ENCODE peak calls at places on chromosomes 4 and X, in four cellular contexts. One of them, this sample, is unnamed.

GRCh38 chrX:44310227-44310626 is 33.2 kb downstream of the EFHC2 start:
- DNase-seq in HepG2: no peak
- DNase-seq in IMR-90: no peak
- DNase-seq in K562: no peak
- DNase-seq in this sample: no peak

GRCh38 chrX:19904778-19905367 is 17.5 kb upstream of the SH3KBP1 start:
- DNase-seq in HepG2: peak
- DNase-seq in IMR-90: peak
- DNase-seq in K562: peak
- DNase-seq in this sample: peak

GRCh38 chr4:26034849-26035248 is 120.8 kb downstream of the SMIM20 start:
- DNase-seq in HepG2: no peak
- DNase-seq in IMR-90: no peak
- DNase-seq in K562: no peak
- DNase-seq in this sample: no peak

GRCh38 chrX:5979338-5979737 is 249.3 kb downstream of the NLGN4X start:
- DNase-seq in HepG2: no peak
- DNase-seq in IMR-90: no peak
- DNase-seq in K562: no peak
- DNase-seq in this sample: no peak

GRCh38 chr4:29861307-29861706 is 858.9 kb upstream of the PCDH7 start:
- DNase-seq in HepG2: no peak
- DNase-seq in IMR-90: no peak
- DNase-seq in K562: no peak
- DNase-seq in this sample: peak

GRCh38 chrX:137549073-137549472 is 16.9 kb upstream of the ZIC3 start:
- DNase-seq in HepG2: no peak
- DNase-seq in IMR-90: no peak
- DNase-seq in K562: no peak
- DNase-seq in this sample: no peak

GRCh38 chr4:100977746-100978397 is 369.5 kb downstream of the PPP3CA start:
- DNase-seq in HepG2: no peak
- DNase-seq in IMR-90: no peak
- DNase-seq in K562: no peak
- DNase-seq in this sample: no peak

GRCh38 chr4:65535128-65535527 is 135.2 kb downstream of the EPHA5 start:
- DNase-seq in HepG2: no peak
- DNase-seq in IMR-90: no peak
- DNase-seq in K562: no peak
- DNase-seq in this sample: no peak

GRCh38 chr4:6943012-6943869 is 33.6 kb downstream of the TBC1D14 start:
- DNase-seq in HepG2: no peak
- DNase-seq in IMR-90: no peak
- DNase-seq in K562: peak
- DNase-seq in this sample: no peak

GRCh38 chr4:87559090-87559837 is 30.1 kb upstream of the SPARCL1 start:
- DNase-seq in HepG2: no peak
- DNase-seq in IMR-90: no peak
- DNase-seq in K562: peak
- DNase-seq in this sample: no peak

GRCh38 chr4:1978741-1979476 is 29.9 kb downstream of the NELFA start:
- DNase-seq in HepG2: no peak
- DNase-seq in IMR-90: no peak
- DNase-seq in K562: no peak
- DNase-seq in this sample: no peak

GRCh38 chrX:1403228-1403627 is 11.3 kb upstream of the SLC25A6 start:
- DNase-seq in HepG2: no peak
- DNase-seq in IMR-90: no peak
- DNase-seq in K562: no peak
- DNase-seq in this sample: no peak

GRCh38 chrX:129983575-129984131 is 1.2 kb downstream of the BCORL1 start:
- DNase-seq in HepG2: no peak
- DNase-seq in IMR-90: no peak
- DNase-seq in K562: peak
- DNase-seq in this sample: peak

GRCh38 chr4:78409612-78410202 is 141.9 kb upstream of the ANXA3 start:
- DNase-seq in HepG2: no peak
- DNase-seq in IMR-90: no peak
- DNase-seq in K562: no peak
- DNase-seq in this sample: no peak

GRCh38 chr4:150244600-150244999 is 166.4 kb downstream of the DCLK2 start:
- DNase-seq in HepG2: no peak
- DNase-seq in IMR-90: peak
- DNase-seq in K562: no peak
- DNase-seq in this sample: peak

GRCh38 chr4:134628074-134628473 is 426.5 kb upstream of the PABPC4L start:
- DNase-seq in HepG2: no peak
- DNase-seq in IMR-90: no peak
- DNase-seq in K562: no peak
- DNase-seq in this sample: no peak

GRCh38 chrX:11381464-11381863 is 88.3 kb downstream of the AMELX start:
- DNase-seq in HepG2: peak
- DNase-seq in IMR-90: peak
- DNase-seq in K562: peak
- DNase-seq in this sample: peak

GRCh38 chr4:76212301-76212700 is 1.3 kb downstream of the SCARB2 start:
- DNase-seq in HepG2: no peak
- DNase-seq in IMR-90: no peak
- DNase-seq in K562: no peak
- DNase-seq in this sample: no peak

GRCh38 chr4:174873931-174874330 is 44.2 kb upstream of the ADAM29 start:
- DNase-seq in HepG2: no peak
- DNase-seq in IMR-90: no peak
- DNase-seq in K562: peak
- DNase-seq in this sample: peak

GRCh38 chr4:1330761-1331590 is 16.0 kb upstream of the UVSSA start:
- DNase-seq in HepG2: no peak
- DNase-seq in IMR-90: no peak
- DNase-seq in K562: no peak
- DNase-seq in this sample: no peak

GRCh38 chr4:164807611-164808010 is 53.7 kb downstream of the SMIM31 start:
- DNase-seq in HepG2: peak
- DNase-seq in IMR-90: no peak
- DNase-seq in K562: no peak
- DNase-seq in this sample: peak

GRCh38 chr4:53620956-53621355 is 29.7 kb upstream of the LNX1 start:
- DNase-seq in HepG2: no peak
- DNase-seq in IMR-90: no peak
- DNase-seq in K562: no peak
- DNase-seq in this sample: no peak

GRCh38 chr4:143404555-143404954 is 67.9 kb downstream of the GAB1 start:
- DNase-seq in HepG2: no peak
- DNase-seq in IMR-90: no peak
- DNase-seq in K562: no peak
- DNase-seq in this sample: no peak

GRCh38 chrX:4935846-4936245 is 1222.4 kb upstream of the PRKX start:
- DNase-seq in HepG2: no peak
- DNase-seq in IMR-90: no peak
- DNase-seq in K562: no peak
- DNase-seq in this sample: no peak

GRCh38 chr4:74501579-74501978 is 56.6 kb downstream of the AREG start:
- DNase-seq in HepG2: no peak
- DNase-seq in IMR-90: peak
- DNase-seq in K562: no peak
- DNase-seq in this sample: no peak

GRCh38 chrX:78105944-78106650 is 2.0 kb downstream of the PGK1 start:
- DNase-seq in HepG2: no peak
- DNase-seq in IMR-90: no peak
- DNase-seq in K562: no peak
- DNase-seq in this sample: no peak

GRCh38 chr4:74123065-74123728 is 24.2 kb upstream of the CXCL2 start:
- DNase-seq in HepG2: peak
- DNase-seq in IMR-90: peak
- DNase-seq in K562: no peak
- DNase-seq in this sample: no peak

GRCh38 chr4:106707776-106708603 is 328.1 kb downstream of the DKK2 start:
- DNase-seq in HepG2: no peak
- DNase-seq in IMR-90: no peak
- DNase-seq in K562: no peak
- DNase-seq in this sample: no peak

DNA sequence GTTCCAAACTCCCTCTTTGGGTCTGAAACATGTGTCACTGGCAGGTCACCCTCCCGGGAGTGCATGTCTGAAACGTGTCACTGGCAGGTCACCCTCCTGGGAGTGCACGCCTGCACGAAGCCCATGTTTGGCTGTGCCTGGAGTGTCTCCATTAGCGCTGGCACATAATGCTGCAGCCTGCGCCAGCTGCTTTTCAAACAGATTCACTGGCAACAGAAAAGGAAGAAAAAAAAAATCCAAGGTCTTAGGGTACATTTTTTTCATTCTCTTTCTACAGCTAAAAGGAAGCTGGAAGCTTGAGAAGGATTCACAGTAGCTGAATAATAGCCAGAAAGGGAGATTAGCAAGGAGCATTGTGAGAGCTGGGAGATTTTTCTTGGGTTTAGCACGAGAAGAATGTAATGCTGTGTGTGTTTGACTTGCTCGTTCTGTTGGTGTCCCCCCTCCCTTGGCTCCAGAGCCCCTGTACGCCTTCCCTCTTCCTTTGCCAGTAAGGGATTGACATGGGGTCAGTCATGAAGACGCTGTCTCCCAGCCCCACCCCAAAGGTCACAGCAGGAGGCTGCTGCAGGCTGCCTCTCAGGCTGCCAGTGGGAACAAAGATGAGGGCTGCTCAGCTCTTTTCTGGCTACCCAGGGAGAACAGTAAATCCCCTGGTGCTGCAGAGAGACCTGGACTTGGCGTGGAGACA is 39.1 kb upstream of the TLR3 start:
- DNase-seq in HepG2: no peak
- DNase-seq in IMR-90: peak
- DNase-seq in K562: no peak
- DNase-seq in this sample: no peak
- TF ChIP-seq MAZ in HepG2: no peak
- TF ChIP-seq MAZ in IMR-90: no peak
- TF ChIP-seq MAZ in K562: no peak
- TF ChIP-seq MAZ in this sample: no peak

GRCh38 chrX:39721570-39722279 is 376.0 kb downstream of the BCOR start:
- DNase-seq in HepG2: no peak
- DNase-seq in IMR-90: peak
- DNase-seq in K562: no peak
- DNase-seq in this sample: no peak
- H3K4me3 ChIP-seq in HepG2: no peak
- H3K4me3 ChIP-seq in IMR-90: no peak
- H3K4me3 ChIP-seq in K562: no peak
- H3K4me3 ChIP-seq in this sample: no peak

GRCh38 chr4:41178372-41179085 is 35.8 kb downstream of the APBB2 start:
- DNase-seq in HepG2: no peak
- DNase-seq in IMR-90: peak
- DNase-seq in K562: no peak
- DNase-seq in this sample: no peak
- TF ChIP-seq SMC3 in HepG2: no peak
- TF ChIP-seq SMC3 in IMR-90: no peak
- TF ChIP-seq SMC3 in K562: no peak
- TF ChIP-seq SMC3 in this sample: no peak

GRCh38 chrX:2831471-2832228 is 2.9 kb downstream of the GYG2 start:
- DNase-seq in HepG2: no peak
- DNase-seq in IMR-90: no peak
- DNase-seq in K562: no peak
- DNase-seq in this sample: no peak

GRCh38 chrX:2829469-2830246 is 928 bp downstream of the GYG2 start:
- DNase-seq in HepG2: no peak
- DNase-seq in IMR-90: no peak
- DNase-seq in K562: no peak
- DNase-seq in this sample: no peak

GRCh38 chrX:2824886-2825285 is 3.8 kb upstream of the GYG2 start:
- DNase-seq in HepG2: no peak
- DNase-seq in IMR-90: no peak
- DNase-seq in K562: no peak
- DNase-seq in this sample: no peak

GRCh38 chrX:2829066-2829430 is 318 bp downstream of the GYG2 start:
- DNase-seq in HepG2: no peak
- DNase-seq in IMR-90: no peak
- DNase-seq in K562: no peak
- DNase-seq in this sample: no peak

GRCh38 chrX:2828404-2829065 is at the start of gene GYG2:
- DNase-seq in HepG2: peak
- DNase-seq in IMR-90: peak
- DNase-seq in K562: peak
- DNase-seq in this sample: peak
- TF ChIP-seq MAZ in HepG2: no peak
- TF ChIP-seq MAZ in IMR-90: no peak
- TF ChIP-seq MAZ in K562: peak
- TF ChIP-seq MAZ in this sample: no peak

GRCh38 chr4:84499065-84499982 is at the start of gene NKX6-1:
- DNase-seq in HepG2: no peak
- DNase-seq in IMR-90: peak
- DNase-seq in K562: no peak
- DNase-seq in this sample: peak
- H3K4me3 ChIP-seq in HepG2: no peak
- H3K4me3 ChIP-seq in IMR-90: peak
- H3K4me3 ChIP-seq in K562: no peak
- H3K4me3 ChIP-seq in this sample: peak

DNA sequence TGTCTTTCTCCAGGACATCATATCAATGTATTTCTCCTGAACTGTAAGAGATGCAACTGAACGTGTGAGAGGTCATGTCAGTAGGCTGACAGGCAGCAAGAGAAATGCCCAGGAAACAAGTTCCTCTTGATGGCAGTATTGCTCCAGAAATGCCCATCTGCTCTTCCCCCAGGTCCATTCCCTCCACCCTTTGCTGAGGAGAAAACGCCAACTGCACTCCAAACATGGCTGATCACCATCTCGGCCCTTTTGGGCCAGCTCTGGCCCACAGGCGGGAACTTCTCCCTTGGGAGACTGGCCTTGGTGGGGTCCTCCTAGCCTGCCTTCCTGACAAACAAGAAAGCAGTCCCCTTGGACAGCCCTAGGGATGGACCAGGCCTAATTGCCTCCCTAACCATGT is 276.5 kb upstream of the AGTR2 start:
- DNase-seq in HepG2: peak
- DNase-seq in IMR-90: peak
- DNase-seq in K562: peak
- DNase-seq in this sample: no peak
- TF ChIP-seq SMC3 in HepG2: peak
- TF ChIP-seq SMC3 in IMR-90: no peak
- TF ChIP-seq SMC3 in K562: no peak
- TF ChIP-seq SMC3 in this sample: no peak

GRCh38 chr4:185369729-185370128 is 26.0 kb downstream of the LRP2BP start:
- DNase-seq in HepG2: no peak
- DNase-seq in IMR-90: peak
- DNase-seq in K562: no peak
- DNase-seq in this sample: no peak
- TF ChIP-seq MAZ in HepG2: no peak
- TF ChIP-seq MAZ in IMR-90: no peak
- TF ChIP-seq MAZ in K562: no peak
- TF ChIP-seq MAZ in this sample: no peak